ENCODE peak calls at places on chromosomes 16 and 17, in ten cellular contexts. C is naive thymus-derived CD8-positive, alpha-beta T cell; D is brain microvascular endothelial cell; G is NCI-H1105; X is left kidney; L is germinal center; Q is RCC 7860; P is hypothalamus; Y is fibroblast of mammary gland; F is GM20000. T is an unnamed sample.
A peak's percentile ranks its signal among the peaks of the same experiment; 100 is the strongest.

GRCh38 chr17:76027159-76027839 is at the start of gene EVPL:
- DNase-seq in C (no peak), D (no peak), G (no peak), X (peak; percentile 79), L (no peak), Q (peak; percentile 63), P (no peak), Y (no peak), F (no peak), T (no peak)

GRCh38 chr17:2122641-2123302 is 67.9 kb downstream of the HIC1 start:
- DNase-seq in C (no peak), D (peak; percentile 73), G (no peak), X (peak; percentile 50), L (no peak), Q (no peak), P (no peak), Y (peak; percentile 73), F (peak; percentile 58), T (peak; percentile 73)

GRCh38 chr17:71338396-71338795 is 782.4 kb upstream of the SOX9 start:
- DNase-seq in C (no peak), D (no peak), G (no peak), X (no peak), L (no peak), Q (peak; percentile 27), P (no peak), Y (peak; percentile 29), F (no peak), T (peak; percentile 21)

GRCh38 chr17:40350410-40351184 is 13.9 kb downstream of the GJD3 start:
- DNase-seq in C (no peak), D (peak; percentile 66), G (peak; percentile 52), X (peak; percentile 95), L (no peak), Q (no peak), P (no peak), Y (peak; percentile 35), F (no peak), T (no peak)

GRCh38 chr16:30335598-30336474 is 19.3 kb downstream of the CD2BP2 start:
- DNase-seq in C (no peak), D (no peak), G (no peak), X (peak; percentile 26), L (no peak), Q (peak; percentile 55), P (no peak), Y (peak; percentile 26), F (no peak), T (no peak)

GRCh38 chr17:82849076-82849945 is 9.5 kb upstream of the ZNF750 start:
- DNase-seq in C (no peak), D (no peak), G (no peak), X (no peak), L (peak; percentile 21), Q (no peak), P (no peak), Y (no peak), F (no peak), T (no peak)

GRCh38 chr16:20507280-20507679 is 56.0 kb downstream of the ACSM2A start:
- DNase-seq in C (no peak), D (no peak), G (no peak), X (no peak), L (no peak), Q (no peak), P (no peak), Y (no peak), F (no peak), T (no peak)

GRCh38 chr16:72753883-72754282 is 294.0 kb downstream of the ZFHX3 start:
- DNase-seq in C (no peak), D (no peak), G (no peak), X (no peak), L (no peak), Q (no peak), P (no peak), Y (no peak), F (no peak), T (no peak)

GRCh38 chr16:69029121-69029520 is 76.3 kb upstream of the HAS3 start:
- DNase-seq in C (no peak), D (no peak), G (no peak), X (no peak), L (no peak), Q (no peak), P (no peak), Y (no peak), F (no peak), T (no peak)

GRCh38 chr16:87956771-87957279 is 5.6 kb downstream of the BANP start:
- DNase-seq in C (no peak), D (peak; percentile 40), G (no peak), X (peak; percentile 92), L (no peak), Q (no peak), P (no peak), Y (peak; percentile 87), F (peak; percentile 65), T (peak; percentile 49)

GRCh38 chr17:19799796-19800195 is 51.7 kb upstream of the ALDH3A1 start:
- DNase-seq in C (no peak), D (no peak), G (no peak), X (no peak), L (no peak), Q (no peak), P (no peak), Y (no peak), F (no peak), T (no peak)

GRCh38 chr16:1042776-1043349 is 29.7 kb upstream of the SSTR5 start:
- DNase-seq in C (no peak), D (no peak), G (no peak), X (peak; percentile 70), L (no peak), Q (no peak), P (no peak), Y (no peak), F (no peak), T (no peak)

GRCh38 chr16:89103781-89104180 is 10.1 kb downstream of the ACSF3 start:
- DNase-seq in C (no peak), D (no peak), G (no peak), X (no peak), L (no peak), Q (no peak), P (no peak), Y (no peak), F (no peak), T (no peak)

GRCh38 chr17:80782536-80783427 is 208.9 kb upstream of the CHMP6 start:
- DNase-seq in C (peak; percentile 77), D (peak; percentile 48), G (no peak), X (no peak), L (no peak), Q (peak; percentile 27), P (no peak), Y (no peak), F (no peak), T (no peak)

GRCh38 chr16:7651803-7652570 is 319.3 kb downstream of the RBFOX1 start:
- DNase-seq in C (no peak), D (no peak), G (no peak), X (no peak), L (no peak), Q (no peak), P (no peak), Y (no peak), F (no peak), T (no peak)

GRCh38 chr17:48671697-48672171 is 45.6 kb upstream of the HOXB9 start:
- DNase-seq in C (peak; percentile 67), D (peak; percentile 66), G (peak; percentile 25), X (peak; percentile 82), L (peak; percentile 71), Q (peak; percentile 34), P (peak; percentile 16), Y (peak; percentile 71), F (peak; percentile 74), T (peak; percentile 85)

GRCh38 chr17:12990041-12990808 is 27.6 kb downstream of the ELAC2 start:
- DNase-seq in C (no peak), D (no peak), G (peak; percentile 83), X (no peak), L (no peak), Q (no peak), P (no peak), Y (no peak), F (no peak), T (no peak)

GRCh38 chr17:80751070-80751459 is 206.4 kb downstream of the RPTOR start:
- DNase-seq in C (no peak), D (no peak), G (no peak), X (peak; percentile 72), L (no peak), Q (no peak), P (no peak), Y (peak; percentile 32), F (no peak), T (peak; percentile 74)

GRCh38 chr17:77489898-77490265 is 349.1 kb downstream of the SEC14L1 start:
- DNase-seq in C (no peak), D (no peak), G (no peak), X (no peak), L (no peak), Q (no peak), P (peak; percentile 11), Y (peak; percentile 33), F (no peak), T (peak; percentile 84)

GRCh38 chr16:14489460-14489859 is 140.6 kb downstream of the PARN start:
- DNase-seq in C (no peak), D (no peak), G (no peak), X (peak; percentile 84), L (no peak), Q (peak; percentile 39), P (no peak), Y (no peak), F (no peak), T (peak; percentile 17)

GRCh38 chr17:55426851-55427586 is 5.4 kb upstream of the MMD start:
- DNase-seq in C (no peak), D (no peak), G (no peak), X (no peak), L (no peak), Q (peak; percentile 27), P (no peak), Y (peak; percentile 96), F (peak; percentile 49), T (peak; percentile 43)

GRCh38 chr16:77723108-77723514 is 797 bp downstream of the NUDT7 start:
- DNase-seq in C (peak; percentile 14), D (no peak), G (no peak), X (peak; percentile 34), L (no peak), Q (peak; percentile 6), P (no peak), Y (peak; percentile 74), F (peak; percentile 10), T (peak; percentile 17)

GRCh38 chr17:43003542-43004172 is 2.9 kb upstream of the IFI35 start:
- DNase-seq in C (no peak), D (no peak), G (no peak), X (no peak), L (no peak), Q (peak; percentile 49), P (no peak), Y (peak; percentile 77), F (no peak), T (no peak)

GRCh38 chr17:74190807-74191206 is 12.7 kb upstream of the RPL38 start:
- DNase-seq in C (no peak), D (no peak), G (no peak), X (peak; percentile 76), L (no peak), Q (no peak), P (no peak), Y (peak; percentile 29), F (no peak), T (no peak)

GRCh38 chr17:81685108-81685507 is 1.3 kb downstream of the HGS start:
- DNase-seq in C (no peak), D (peak; percentile 73), G (no peak), X (no peak), L (no peak), Q (peak; percentile 86), P (no peak), Y (peak; percentile 87), F (no peak), T (no peak)

GRCh38 chr17:33725675-33726271 is 432.7 kb upstream of the ASIC2 start:
- DNase-seq in C (no peak), D (peak; percentile 17), G (peak; percentile 18), X (peak; percentile 68), L (peak; percentile 24), Q (no peak), P (no peak), Y (peak; percentile 17), F (peak; percentile 45), T (peak; percentile 30)

GRCh38 chr16:10514369-10515055 is 65.9 kb downstream of the EMP2 start:
- DNase-seq in C (peak; percentile 54), D (peak; percentile 60), G (peak; percentile 14), X (peak; percentile 79), L (peak; percentile 64), Q (peak; percentile 20), P (no peak), Y (peak; percentile 77), F (peak; percentile 69), T (peak; percentile 36)

GRCh38 chr17:47895254-47895855 is 681 bp upstream of the SP2 start:
- DNase-seq in C (no peak), D (no peak), G (no peak), X (peak; percentile 68), L (no peak), Q (no peak), P (no peak), Y (peak; percentile 30), F (no peak), T (no peak)

T was measured in Ammon's horn.